ENCODE peak calls at places on chromosome 12, in four cellular contexts. One of them, this sample, is unnamed.
A peak's percentile ranks its signal among the peaks of the same experiment; 100 is the strongest.

GRCh38 chr12:53616950-53617349 is 9.2 kb downstream of the ATF7 start:
- DNase-seq in cardiac muscle cell: no peak
- DNase-seq in testis: no peak
- DNase-seq in colonic mucosa: no peak
- DNase-seq in this sample: no peak

GRCh38 chr12:67661311-67662011 is 12.9 kb downstream of the DYRK2 start:
- DNase-seq in cardiac muscle cell: no peak
- DNase-seq in testis: no peak
- DNase-seq in colonic mucosa: no peak
- DNase-seq in this sample: peak; percentile 56

GRCh38 chr12:18696971-18697602 is 40.7 kb downstream of the PLCZ1 start:
- DNase-seq in testis: no peak
- DNase-seq in cardiac muscle cell: no peak
- DNase-seq in colonic mucosa: no peak
- DNase-seq in this sample: no peak

GRCh38 chr12:19120795-19121194 is 8.7 kb upstream of the PLEKHA5 start:
- DNase-seq in colonic mucosa: no peak
- DNase-seq in cardiac muscle cell: no peak
- DNase-seq in testis: no peak
- DNase-seq in this sample: no peak

GRCh38 chr12:15322164-15323054 is at the start of gene PTPRO:
- DNase-seq in testis: peak; percentile 14
- DNase-seq in colonic mucosa: no peak
- DNase-seq in cardiac muscle cell: peak; percentile 57
- DNase-seq in this sample: no peak

GRCh38 chr12:121719926-121720414 is 7.4 kb downstream of the TMEM120B start:
- DNase-seq in cardiac muscle cell: no peak
- DNase-seq in testis: no peak
- DNase-seq in colonic mucosa: no peak
- DNase-seq in this sample: peak; percentile 83

GRCh38 chr12:94649349-94650142 is 811 bp downstream of the TMCC3 start:
- DNase-seq in testis: peak; percentile 26
- DNase-seq in colonic mucosa: peak; percentile 61
- DNase-seq in cardiac muscle cell: peak; percentile 40
- DNase-seq in this sample: peak; percentile 58

GRCh38 chr12:49825971-49826421 is 2.2 kb downstream of the NCKAP5L start:
- DNase-seq in cardiac muscle cell: no peak
- DNase-seq in colonic mucosa: no peak
- DNase-seq in testis: peak; percentile 61
- DNase-seq in this sample: peak; percentile 95

GRCh38 chr12:20807192-20808080 is 3.1 kb upstream of the SLCO1B3 start:
- DNase-seq in testis: no peak
- DNase-seq in colonic mucosa: no peak
- DNase-seq in cardiac muscle cell: no peak
- DNase-seq in this sample: no peak

GRCh38 chr12:74897425-74898211 is 312.0 kb downstream of the KCNC2 start:
- DNase-seq in colonic mucosa: no peak
- DNase-seq in cardiac muscle cell: no peak
- DNase-seq in testis: no peak
- DNase-seq in this sample: no peak

GRCh38 chr12:30000401-30000800 is 216.7 kb upstream of the TMTC1 start:
- DNase-seq in testis: no peak
- DNase-seq in cardiac muscle cell: no peak
- DNase-seq in colonic mucosa: no peak
- DNase-seq in this sample: no peak

GRCh38 chr12:124273630-124274029 is 21.3 kb upstream of the RFLNA start:
- DNase-seq in testis: no peak
- DNase-seq in cardiac muscle cell: peak; percentile 33
- DNase-seq in colonic mucosa: no peak
- DNase-seq in this sample: peak; percentile 15

GRCh38 chr12:94761559-94761958 is 111.2 kb upstream of the TMCC3 start:
- DNase-seq in cardiac muscle cell: no peak
- DNase-seq in colonic mucosa: no peak
- DNase-seq in testis: no peak
- DNase-seq in this sample: peak; percentile 83

GRCh38 chr12:4448943-4449861 is 3.6 kb upstream of the FGF6 start:
- DNase-seq in testis: no peak
- DNase-seq in colonic mucosa: no peak
- DNase-seq in cardiac muscle cell: no peak
- DNase-seq in this sample: no peak

GRCh38 chr12:4450551-4451112 is 5.0 kb upstream of the FGF6 start:
- DNase-seq in colonic mucosa: no peak
- DNase-seq in cardiac muscle cell: peak; percentile 34
- DNase-seq in testis: no peak
- DNase-seq in this sample: no peak

GRCh38 chr12:4454315-4454860 is 8.8 kb upstream of the FGF6 start:
- DNase-seq in testis: no peak
- DNase-seq in colonic mucosa: no peak
- DNase-seq in cardiac muscle cell: no peak
- DNase-seq in this sample: no peak

GRCh38 chr12:4449862-4450222 is 4.2 kb upstream of the FGF6 start:
- DNase-seq in testis: no peak
- DNase-seq in colonic mucosa: no peak
- DNase-seq in cardiac muscle cell: no peak
- DNase-seq in this sample: no peak

DNA sequence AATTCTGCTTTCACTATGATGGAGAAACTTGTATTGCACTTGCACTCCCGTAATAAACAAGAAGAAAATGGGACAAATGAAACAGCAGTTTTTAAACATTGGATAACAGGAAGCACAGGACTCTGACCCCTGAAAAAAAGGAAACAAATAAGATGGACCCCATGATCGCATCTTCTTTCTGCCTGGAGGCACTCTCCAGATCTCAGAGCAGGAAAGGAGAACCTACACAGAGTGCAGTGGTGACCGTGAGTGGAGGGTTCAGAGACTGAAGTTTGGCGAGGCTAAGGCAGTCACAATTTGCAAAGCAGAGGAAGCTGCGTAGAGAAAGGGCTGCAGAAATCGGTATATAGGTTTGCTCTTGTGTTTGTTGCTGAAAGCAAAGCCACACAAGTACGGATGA is 6.1 kb upstream of the FGF6 start:
- DNase-seq in cardiac muscle cell: no peak
- DNase-seq in testis: no peak
- DNase-seq in colonic mucosa: no peak
- DNase-seq in this sample: no peak
- H3K27ac ChIP-seq in cardiac muscle cell: no peak overlapping the region
- H3K27ac ChIP-seq in testis: no peak overlapping the region
- H3K27ac ChIP-seq in colonic mucosa: no peak overlapping the region
- H3K27ac ChIP-seq in this sample: no peak overlapping the region

DNA sequence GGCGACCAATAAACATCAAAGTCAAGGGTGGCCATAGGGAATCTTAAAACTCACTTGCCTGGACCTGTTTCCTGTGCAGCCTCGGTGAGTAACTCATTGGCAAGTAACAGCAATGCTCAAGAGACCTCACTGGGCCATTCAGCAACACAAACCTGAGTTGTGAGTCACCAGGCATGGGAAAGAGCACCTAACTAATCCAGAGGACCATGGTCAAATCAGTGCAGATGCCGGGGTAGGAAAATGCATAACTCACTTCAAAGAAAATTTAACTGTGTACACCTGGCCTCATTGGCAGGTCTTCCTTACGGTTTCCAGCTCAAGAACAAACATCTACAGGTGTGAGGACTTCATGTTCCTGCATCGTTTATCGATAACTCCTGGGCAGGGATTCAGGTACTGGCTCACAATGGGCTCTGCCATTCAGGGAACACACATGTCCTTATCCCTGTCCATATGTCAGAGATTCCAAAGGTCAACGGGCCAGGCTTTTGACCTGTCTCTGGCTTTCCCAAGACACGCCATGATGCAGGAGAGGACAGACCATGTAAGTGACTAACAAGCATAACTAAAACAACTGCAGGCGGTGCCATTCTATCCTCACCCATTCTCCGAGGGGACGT is 211.8 kb downstream of the ANO2 start:
- DNase-seq in colonic mucosa: no peak
- DNase-seq in cardiac muscle cell: no peak
- DNase-seq in testis: no peak
- DNase-seq in this sample: no peak
- H3K27ac ChIP-seq in colonic mucosa: no peak overlapping the region
- H3K27ac ChIP-seq in cardiac muscle cell: no peak overlapping the region
- H3K27ac ChIP-seq in testis: no peak overlapping the region
- H3K27ac ChIP-seq in this sample: no peak overlapping the region

DNA sequence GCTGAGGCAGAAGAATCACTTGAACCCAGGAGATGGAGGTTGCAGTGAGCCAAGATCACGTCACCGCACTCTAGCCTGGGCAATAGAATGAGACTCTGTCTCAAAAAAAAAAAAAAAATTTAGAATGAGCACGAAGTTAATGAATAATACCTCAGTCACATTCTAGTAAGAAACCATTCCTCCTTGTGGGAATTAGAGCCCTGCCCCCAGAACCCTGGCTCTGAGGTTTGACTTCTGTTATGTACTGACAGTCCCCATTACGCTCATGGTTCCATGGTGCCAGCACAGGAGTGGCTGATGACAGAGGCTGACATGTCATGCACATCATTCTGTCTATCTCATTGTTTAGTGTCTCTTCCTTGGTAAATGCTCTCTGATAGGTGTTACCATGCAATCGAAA is 132.6 kb upstream of the FGD4 start:
- DNase-seq in colonic mucosa: no peak
- DNase-seq in cardiac muscle cell: no peak
- DNase-seq in testis: no peak
- DNase-seq in this sample: no peak
- H3K27ac ChIP-seq in colonic mucosa: no peak overlapping the region
- H3K27ac ChIP-seq in cardiac muscle cell: no peak overlapping the region
- H3K27ac ChIP-seq in testis: no peak overlapping the region
- H3K27ac ChIP-seq in this sample: no peak overlapping the region

GRCh38 chr12:123073962-123074801 is 76.7 kb downstream of the PITPNM2 start:
- DNase-seq in colonic mucosa: no peak
- DNase-seq in testis: no peak
- DNase-seq in cardiac muscle cell: no peak
- DNase-seq in this sample: no peak

GRCh38 chr12:123069436-123070266 is 81.2 kb downstream of the PITPNM2 start:
- DNase-seq in cardiac muscle cell: no peak
- DNase-seq in colonic mucosa: no peak
- DNase-seq in testis: no peak
- DNase-seq in this sample: no peak

GRCh38 chr12:123071401-123072304 is 79.2 kb downstream of the PITPNM2 start:
- DNase-seq in colonic mucosa: no peak
- DNase-seq in testis: peak; percentile 85
- DNase-seq in cardiac muscle cell: no peak
- DNase-seq in this sample: no peak

GRCh38 chr12:123067654-123068053 is 83.2 kb downstream of the PITPNM2 start:
- DNase-seq in testis: no peak
- DNase-seq in colonic mucosa: no peak
- DNase-seq in cardiac muscle cell: no peak
- DNase-seq in this sample: no peak

GRCh38 chr12:123070267-123071081 is 80.4 kb downstream of the PITPNM2 start:
- DNase-seq in cardiac muscle cell: no peak
- DNase-seq in colonic mucosa: no peak
- DNase-seq in testis: no peak
- DNase-seq in this sample: no peak
- H3K27ac ChIP-seq in cardiac muscle cell: peak overlapping the region; percentile 42
- H3K27ac ChIP-seq in colonic mucosa: no peak overlapping the region
- H3K27ac ChIP-seq in testis: peak overlapping the region; percentile 27
- H3K27ac ChIP-seq in this sample: no peak overlapping the region

DNA sequence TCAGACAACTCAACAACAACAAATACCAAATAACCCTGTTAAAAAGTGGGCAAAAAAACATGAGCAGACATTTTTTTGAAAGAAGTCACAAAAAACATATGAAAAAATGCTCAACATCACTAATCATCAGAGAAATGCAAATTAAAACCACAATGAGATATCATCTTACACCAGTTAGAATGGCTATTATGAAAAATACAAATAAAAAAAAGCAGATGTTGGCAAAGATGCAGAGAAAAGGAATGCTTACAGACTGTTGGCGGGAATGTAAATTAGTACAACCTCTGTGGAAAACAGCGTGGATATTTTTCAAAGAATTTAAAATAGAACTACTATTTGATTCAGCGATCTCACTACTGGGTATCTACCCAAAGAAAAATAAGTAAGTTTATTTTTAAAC is 114.0 kb downstream of the SLC38A4 start:
- DNase-seq in cardiac muscle cell: no peak
- DNase-seq in colonic mucosa: no peak
- DNase-seq in testis: no peak
- DNase-seq in this sample: no peak
- H3K27ac ChIP-seq in cardiac muscle cell: no peak overlapping the region
- H3K27ac ChIP-seq in colonic mucosa: no peak overlapping the region
- H3K27ac ChIP-seq in testis: no peak overlapping the region
- H3K27ac ChIP-seq in this sample: no peak overlapping the region

GRCh38 chr12:12840500-12840899 is 27.4 kb downstream of the DDX47 start:
- DNase-seq in cardiac muscle cell: no peak
- DNase-seq in testis: no peak
- DNase-seq in colonic mucosa: no peak
- DNase-seq in this sample: no peak
- H3K27ac ChIP-seq in cardiac muscle cell: no peak overlapping the region
- H3K27ac ChIP-seq in testis: no peak overlapping the region
- H3K27ac ChIP-seq in colonic mucosa: no peak overlapping the region
- H3K27ac ChIP-seq in this sample: no peak overlapping the region

GRCh38 chr12:96250119-96250685 is 56.0 kb downstream of the ELK3 start:
- DNase-seq in cardiac muscle cell: no peak
- DNase-seq in colonic mucosa: no peak
- DNase-seq in testis: no peak
- DNase-seq in this sample: no peak
- H3K27ac ChIP-seq in cardiac muscle cell: no peak overlapping the region
- H3K27ac ChIP-seq in colonic mucosa: no peak overlapping the region
- H3K27ac ChIP-seq in testis: no peak overlapping the region
- H3K27ac ChIP-seq in this sample: no peak overlapping the region

GRCh38 chr12:16348435-16349131 is 1.1 kb downstream of the MGST1 start:
- DNase-seq in cardiac muscle cell: no peak
- DNase-seq in testis: no peak
- DNase-seq in colonic mucosa: no peak
- DNase-seq in this sample: no peak
- H3K27ac ChIP-seq in cardiac muscle cell: peak overlapping the region; percentile 83
- H3K27ac ChIP-seq in testis: peak overlapping the region; percentile 22
- H3K27ac ChIP-seq in colonic mucosa: peak overlapping the region; percentile 78
- H3K27ac ChIP-seq in this sample: no peak overlapping the region

This sample was measured in SJSA1.